ENCODE peak calls at places on chromosomes 2 and 18, in seven cellular contexts. R, Z, D, J, H, B and L are unnamed samples.

GRCh38 chr18:68837665-68838390 is 39.9 kb downstream of the CCDC102B start:
- DNase-seq in R (no peak), J (no peak), H (peak), Z (no peak), D (no peak), B (no peak), L (no peak)

GRCh38 chr2:100277540-100278207 is 44.6 kb downstream of the LONRF2 start:
- DNase-seq in Z (no peak), D (no peak), R (no peak), H (no peak), B (no peak), J (no peak), L (no peak)

GRCh38 chr2:6827516-6828298 is 38.0 kb downstream of the CMPK2 start:
- DNase-seq in D (no peak), B (no peak), Z (no peak), R (no peak), H (peak), J (no peak), L (no peak)

GRCh38 chr18:2920546-2921343 is 73.9 kb downstream of the EMILIN2 start:
- DNase-seq in H (no peak), R (no peak), J (no peak), B (no peak), D (no peak), Z (no peak), L (no peak)

GRCh38 chr2:42928692-42929576 is 136.6 kb upstream of the HAAO start:
- DNase-seq in J (no peak), H (peak), Z (peak), B (no peak), R (peak), D (no peak), L (no peak)

GRCh38 chr2:43139996-43140621 is 86.3 kb downstream of the ZFP36L2 start:
- DNase-seq in R (no peak), H (peak), D (no peak), B (peak), J (no peak), Z (peak), L (no peak)

GRCh38 chr2:31335921-31336570 is 78.5 kb downstream of the XDH start:
- DNase-seq in R (no peak), B (no peak), H (no peak), J (no peak), D (no peak), Z (no peak), L (no peak)

GRCh38 chr18:49052891-49053644 is 102.3 kb upstream of the SMAD7 start:
- DNase-seq in H (peak), D (no peak), R (peak), J (peak), Z (no peak), B (no peak), L (no peak)

GRCh38 chr2:3656762-3657691 is 973 bp upstream of the ALLC start:
- DNase-seq in B (no peak), Z (no peak), J (no peak), H (peak), R (no peak), D (no peak), L (no peak)

GRCh38 chr2:46985512-46985911 is 69.9 kb upstream of the MCFD2 start:
- DNase-seq in R (no peak), H (no peak), D (no peak), Z (no peak), J (no peak), B (no peak), L (no peak)

GRCh38 chr2:169683054-169683424 is 11.2 kb downstream of the CFAP210 start:
- DNase-seq in R (no peak), J (no peak), B (no peak), H (no peak), D (no peak), Z (no peak), L (no peak)

GRCh38 chr2:145811467-145812162 is 1291.7 kb upstream of the ZEB2 start:
- DNase-seq in Z (no peak), H (no peak), D (no peak), J (no peak), R (no peak), B (no peak), L (no peak)

GRCh38 chr2:96093528-96093927 is 22.8 kb downstream of the ADRA2B start:
- DNase-seq in H (no peak), B (no peak), D (no peak), Z (no peak), J (no peak), R (no peak), L (no peak)

GRCh38 chr2:173117678-173118077 is 42.0 kb downstream of the MAP3K20 start:
- DNase-seq in D (no peak), J (no peak), H (no peak), Z (no peak), B (no peak), R (no peak), L (no peak)

GRCh38 chr18:3251249-3251962 is 3.8 kb downstream of the MYL12A start:
- DNase-seq in B (no peak), H (no peak), R (no peak), J (no peak), Z (no peak), D (no peak), L (no peak)

GRCh38 chr2:72144412-72144745 is 3.3 kb downstream of the CYP26B1 start:
- DNase-seq in J (no peak), R (no peak), D (no peak), Z (no peak), H (no peak), B (peak), L (no peak)
- TF ChIP-seq CTCF in J (no peak), R (no peak), D (no peak), Z (no peak), H (no peak), B (no peak), L (no peak)

GRCh38 chr2:121295911-121296650 is 11.1 kb upstream of the TFCP2L1 start:
- DNase-seq in Z (no peak), H (no peak), B (no peak), D (no peak), R (no peak), J (no peak), L (no peak)

GRCh38 chr2:121294881-121295840 is 10.2 kb upstream of the TFCP2L1 start:
- DNase-seq in B (no peak), Z (no peak), D (no peak), R (no peak), J (no peak), H (no peak), L (no peak)

GRCh38 chr2:121293450-121294325 is 8.7 kb upstream of the TFCP2L1 start:
- DNase-seq in B (no peak), R (no peak), J (no peak), Z (peak), H (no peak), D (no peak), L (no peak)

GRCh38 chr2:121298476-121298875 is 13.5 kb upstream of the TFCP2L1 start:
- DNase-seq in D (no peak), B (no peak), J (no peak), H (no peak), R (no peak), Z (no peak), L (no peak)

DNA sequence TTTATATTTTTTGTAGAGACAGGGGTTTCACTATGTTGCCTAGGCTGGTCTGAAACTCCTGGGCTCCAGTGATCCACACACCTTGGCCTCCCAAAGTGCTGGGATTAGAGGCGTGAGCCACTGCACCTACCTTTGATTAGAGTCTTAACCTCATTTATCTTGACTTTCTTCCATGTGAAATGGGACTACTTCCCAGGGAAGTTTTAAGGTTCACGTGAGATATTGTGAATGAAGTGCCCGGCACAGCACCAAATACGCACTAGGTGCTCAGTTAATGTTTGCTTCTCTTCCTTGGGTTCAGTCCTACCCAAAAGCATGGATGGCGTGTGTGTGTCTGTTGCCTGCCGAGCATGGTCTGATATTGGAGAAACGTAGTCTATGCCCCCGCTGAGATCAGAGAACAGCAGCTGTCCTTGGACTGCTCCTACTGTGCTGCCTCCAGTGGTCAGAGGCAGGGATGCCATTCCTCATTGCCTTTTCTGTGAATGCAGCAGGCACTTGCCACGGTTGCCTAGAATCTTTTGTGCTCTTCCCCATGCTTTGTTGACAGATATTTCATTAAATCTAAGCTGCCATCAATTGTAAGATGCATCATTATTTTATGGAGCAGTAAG is 12.3 kb upstream of the TFCP2L1 start:
- DNase-seq in B (peak), H (peak), D (no peak), R (peak), J (no peak), Z (no peak), L (no peak)
- TF ChIP-seq CTCF in B (peak), H (peak), D (peak), R (peak), J (peak), Z (peak), L (no peak)

GRCh38 chr2:51710222-51710621 is 678.3 kb upstream of the NRXN1 start:
- DNase-seq in B (peak), D (no peak), R (peak), J (no peak), H (no peak), Z (no peak), L (no peak)
- TF ChIP-seq CTCF in B (peak), D (no peak), R (peak), J (no peak), H (no peak), Z (no peak), L (no peak)

GRCh38 chr18:46296656-46297055 is 192.5 kb downstream of the HAUS1 start:
- DNase-seq in B (no peak), R (no peak), H (no peak), J (no peak), Z (peak), D (no peak), L (no peak)

GRCh38 chr18:46294751-46295150 is 190.6 kb downstream of the HAUS1 start:
- DNase-seq in D (no peak), B (no peak), Z (peak), R (no peak), J (no peak), H (no peak), L (no peak)

GRCh38 chr18:46297621-46298020 is 193.4 kb downstream of the HAUS1 start:
- DNase-seq in H (no peak), J (no peak), Z (peak), B (no peak), D (no peak), R (no peak), L (no peak)

GRCh38 chr18:46298511-46298910 is 194.3 kb downstream of the HAUS1 start:
- DNase-seq in H (no peak), B (no peak), J (no peak), D (no peak), R (no peak), Z (peak), L (no peak)

GRCh38 chr18:46297124-46297523 is 192.9 kb downstream of the HAUS1 start:
- DNase-seq in H (no peak), J (no peak), B (no peak), Z (peak), D (no peak), R (no peak), L (no peak)
- TF ChIP-seq CTCF in H (no peak), J (no peak), B (no peak), Z (no peak), D (no peak), R (no peak), L (no peak)